ENCODE peak calls at places on chromosomes 2 and 18, in seven cellular contexts. R is Peyer's patch; L is GM20000; E is HFF-Myc; M is tibial artery; F is CD4-positive, alpha-beta T cell; J is coronary artery. B is an unnamed sample.

GRCh38 chr2:138267161-138267901 is 234.2 kb upstream of the SPOPL start:
- DNase-seq in R (no peak), L (peak), E (peak), M (no peak), F (no peak), J (no peak), B (no peak)

GRCh38 chr2:132424526-132425121 is 8.0 kb downstream of the GPR39 start:
- DNase-seq in R (no peak), L (no peak), E (no peak), M (no peak), F (no peak), J (no peak), B (no peak)

GRCh38 chr2:190477563-190478454 is 56.7 kb downstream of the NEMP2 start:
- DNase-seq in R (no peak), L (no peak), E (no peak), M (no peak), F (no peak), J (no peak), B (no peak)

GRCh38 chr18:48961547-48961946 is 10.8 kb upstream of the SMAD7 start:
- DNase-seq in R (no peak), L (no peak), E (no peak), M (no peak), F (no peak), J (peak), B (no peak)

GRCh38 chr18:73735836-73736235 is 411.8 kb downstream of the FBXO15 start:
- DNase-seq in R (no peak), L (no peak), E (no peak), M (no peak), F (no peak), J (no peak), B (no peak)

GRCh38 chr2:125185691-125186270 is 1160.7 kb downstream of the CNTNAP5 start:
- DNase-seq in R (no peak), L (no peak), E (no peak), M (no peak), F (no peak), J (no peak), B (no peak)

GRCh38 chr2:179410552-179411356 is 146.1 kb upstream of the SESTD1 start:
- DNase-seq in R (no peak), L (peak), E (peak), M (no peak), F (no peak), J (no peak), B (peak)

GRCh38 chr2:199456383-199457146 is 1.2 kb downstream of the SATB2 start:
- DNase-seq in R (no peak), L (no peak), E (no peak), M (no peak), F (no peak), J (no peak), B (no peak)

GRCh38 chr2:1940660-1941059 is 196.3 kb upstream of the PXDN start:
- DNase-seq in R (no peak), L (no peak), E (no peak), M (no peak), F (no peak), J (no peak), B (no peak)

GRCh38 chr2:175742367-175742766 is 259.7 kb downstream of the LNPK start:
- DNase-seq in R (no peak), L (no peak), E (peak), M (no peak), F (no peak), J (no peak), B (no peak)

GRCh38 chr2:20919301-20919800 is 96.5 kb upstream of the LDAH start:
- DNase-seq in R (no peak), L (no peak), E (no peak), M (no peak), F (no peak), J (no peak), B (no peak)

GRCh38 chr18:37537868-37538525 is 27.6 kb downstream of the CELF4 start:
- DNase-seq in R (peak), L (peak), E (peak), M (peak), F (no peak), J (no peak), B (peak)

GRCh38 chr2:64492821-64493220 is 31.3 kb upstream of the AFTPH start:
- DNase-seq in R (no peak), L (no peak), E (no peak), M (no peak), F (no peak), J (no peak), B (no peak)

GRCh38 chr2:194765723-194766122 is 891.3 kb upstream of the SLC39A10 start:
- DNase-seq in R (no peak), L (no peak), E (no peak), M (no peak), F (no peak), J (no peak), B (no peak)

GRCh38 chr2:150609831-150610582 is 122.5 kb upstream of the RND3 start:
- DNase-seq in R (no peak), L (no peak), E (peak), M (no peak), F (no peak), J (no peak), B (no peak)

GRCh38 chr2:158394453-158394852 is 62.1 kb downstream of the CCDC148 start:
- DNase-seq in R (no peak), L (no peak), E (no peak), M (no peak), F (no peak), J (no peak), B (no peak)

GRCh38 chr2:99597616-99598015 is 107.8 kb upstream of the REV1 start:
- DNase-seq in R (no peak), L (no peak), E (no peak), M (no peak), F (no peak), J (no peak), B (no peak)

GRCh38 chr18:24396082-24396623 is 1.5 kb downstream of the OSBPL1A start:
- DNase-seq in R (no peak), L (no peak), E (no peak), M (no peak), F (no peak), J (no peak), B (no peak)

GRCh38 chr2:113716291-113716690 is 40.2 kb downstream of the SLC35F5 start:
- DNase-seq in R (no peak), L (no peak), E (no peak), M (no peak), F (no peak), J (no peak), B (no peak)

GRCh38 chr2:159052157-159052561 is 83.7 kb downstream of the TANC1 start:
- DNase-seq in R (no peak), L (no peak), E (no peak), M (no peak), F (no peak), J (no peak), B (no peak)

GRCh38 chr2:890791-891190 is 59.9 kb upstream of the SNTG2 start:
- DNase-seq in R (no peak), L (no peak), E (peak), M (no peak), F (no peak), J (no peak), B (no peak)

GRCh38 chr18:61833978-61834377 is 58.8 kb downstream of the RNF152 start:
- DNase-seq in R (no peak), L (no peak), E (peak), M (no peak), F (no peak), J (no peak), B (no peak)

GRCh38 chr2:28356095-28356911 is 36.4 kb upstream of the FOSL2 start:
- DNase-seq in R (peak), L (no peak), E (no peak), M (peak), F (no peak), J (peak), B (no peak)

GRCh38 chr2:26235089-26235488 is 9.3 kb downstream of the HADHA start:
- DNase-seq in R (no peak), L (no peak), E (no peak), M (no peak), F (no peak), J (no peak), B (no peak)
- TF ChIP-seq CTCF in R (no peak), L (no peak), E (peak), M (peak), F (peak), J (no peak), B (peak)

DNA sequence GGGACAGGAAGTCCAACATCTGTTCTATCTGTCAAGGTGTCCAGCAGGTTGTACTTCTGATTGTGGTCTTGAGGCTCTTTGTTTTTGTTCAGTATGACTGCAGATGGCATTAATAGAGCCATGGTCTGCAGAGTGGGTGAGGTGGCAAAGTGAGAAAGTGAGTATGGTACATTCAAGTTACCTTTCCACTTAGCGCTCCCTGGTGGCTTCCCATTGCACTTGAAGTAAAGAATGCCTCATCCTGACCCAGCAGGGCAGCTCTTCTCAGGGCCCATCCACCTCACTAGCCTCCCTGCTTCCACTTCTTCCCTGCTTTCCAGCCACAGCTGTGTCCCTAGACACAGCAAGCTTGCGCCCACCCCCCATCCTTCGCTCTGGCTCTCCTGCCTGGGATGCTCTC is 148.0 kb upstream of the ALPP start:
- DNase-seq in R (no peak), L (peak), E (no peak), M (no peak), F (no peak), J (no peak), B (no peak)
- TF ChIP-seq CTCF in R (no peak), L (no peak), E (peak), M (no peak), F (no peak), J (no peak), B (peak)

DNA sequence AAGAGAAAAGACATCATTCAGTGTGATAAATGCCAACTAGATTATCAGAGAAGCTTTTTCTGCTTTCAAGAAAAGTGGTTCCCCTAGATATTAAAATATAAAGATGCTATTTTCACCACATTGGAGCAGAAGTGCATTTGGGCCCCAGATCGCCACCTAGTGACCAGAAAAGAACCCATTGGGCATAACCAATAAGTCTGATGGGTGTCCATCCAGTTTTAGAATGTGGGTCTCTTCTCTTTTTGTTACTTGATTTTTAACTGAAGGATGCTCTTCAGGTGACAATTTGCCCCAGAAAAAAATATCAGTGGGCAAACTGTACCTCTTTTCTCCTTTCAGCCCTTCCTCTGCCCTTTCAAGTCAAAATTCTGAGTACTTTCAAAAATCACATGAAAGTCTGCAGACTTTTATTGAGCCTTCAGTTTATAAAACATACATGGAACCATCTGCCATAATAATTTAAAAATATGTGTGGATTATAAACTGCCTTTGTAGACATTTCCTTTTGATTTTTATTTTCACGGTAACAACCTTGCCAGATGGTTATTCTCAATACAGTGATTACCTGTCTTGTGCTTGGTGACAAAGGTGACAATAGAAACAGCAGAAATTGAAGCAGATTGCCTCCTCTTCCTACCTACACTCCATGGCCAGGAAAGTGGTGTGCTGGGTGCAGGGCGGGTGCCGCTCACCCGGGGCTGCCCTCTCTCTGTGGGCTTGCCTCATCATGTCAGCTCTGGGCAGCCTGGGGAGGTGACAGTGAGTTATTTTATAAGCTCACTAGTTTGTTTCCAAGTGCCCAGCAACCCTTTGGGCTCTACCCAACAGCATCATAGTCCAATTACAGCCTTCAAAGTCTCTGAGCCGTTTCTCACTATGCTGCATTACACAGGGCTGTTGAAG is 124.5 kb downstream of the DCDC2C start:
- DNase-seq in R (no peak), L (peak), E (no peak), M (no peak), F (no peak), J (no peak), B (no peak)
- TF ChIP-seq CTCF in R (no peak), L (peak), E (peak), M (no peak), F (no peak), J (peak), B (peak)

GRCh38 chr2:39451954-39452353 is 14.9 kb upstream of the MAP4K3 start:
- DNase-seq in R (no peak), L (no peak), E (no peak), M (no peak), F (no peak), J (no peak), B (no peak)

GRCh38 chr2:39443009-39443408 is 5.9 kb upstream of the MAP4K3 start:
- DNase-seq in R (no peak), L (no peak), E (no peak), M (no peak), F (no peak), J (no peak), B (no peak)

GRCh38 chr2:39445934-39446333 is 8.8 kb upstream of the MAP4K3 start:
- DNase-seq in R (no peak), L (no peak), E (no peak), M (no peak), F (no peak), J (no peak), B (no peak)

GRCh38 chr2:39448169-39448502 is 11.1 kb upstream of the MAP4K3 start:
- DNase-seq in R (no peak), L (no peak), E (no peak), M (no peak), F (no peak), J (no peak), B (no peak)

GRCh38 chr2:39447266-39448168 is 10.4 kb upstream of the MAP4K3 start:
- DNase-seq in R (no peak), L (no peak), E (no peak), M (no peak), F (no peak), J (no peak), B (no peak)
- TF ChIP-seq CTCF in R (no peak), L (no peak), E (no peak), M (no peak), F (no peak), J (no peak), B (no peak)

DNA sequence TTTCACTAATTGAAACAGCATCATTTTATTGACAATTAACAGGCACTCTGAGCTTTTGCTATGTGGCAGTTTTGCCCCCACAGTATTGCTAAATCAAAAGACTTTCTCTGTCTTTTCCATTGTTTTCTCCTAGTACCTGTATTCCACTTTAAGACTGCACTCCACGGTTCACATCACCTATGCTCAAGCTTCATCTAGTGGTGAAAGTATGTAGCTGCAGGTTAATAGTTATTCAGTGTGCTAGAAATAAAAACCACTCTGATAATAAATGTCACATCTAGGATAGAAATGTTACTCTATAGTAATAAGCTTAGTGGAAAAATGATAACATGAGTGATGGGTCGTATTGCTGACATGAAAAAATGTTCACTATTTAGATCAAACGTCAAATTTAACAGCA is 24.6 kb downstream of the ARL6IP6 start:
- DNase-seq in R (no peak), L (peak), E (no peak), M (no peak), F (no peak), J (no peak), B (no peak)
- TF ChIP-seq CTCF in R (no peak), L (peak), E (peak), M (no peak), F (peak), J (no peak), B (peak)

DNA sequence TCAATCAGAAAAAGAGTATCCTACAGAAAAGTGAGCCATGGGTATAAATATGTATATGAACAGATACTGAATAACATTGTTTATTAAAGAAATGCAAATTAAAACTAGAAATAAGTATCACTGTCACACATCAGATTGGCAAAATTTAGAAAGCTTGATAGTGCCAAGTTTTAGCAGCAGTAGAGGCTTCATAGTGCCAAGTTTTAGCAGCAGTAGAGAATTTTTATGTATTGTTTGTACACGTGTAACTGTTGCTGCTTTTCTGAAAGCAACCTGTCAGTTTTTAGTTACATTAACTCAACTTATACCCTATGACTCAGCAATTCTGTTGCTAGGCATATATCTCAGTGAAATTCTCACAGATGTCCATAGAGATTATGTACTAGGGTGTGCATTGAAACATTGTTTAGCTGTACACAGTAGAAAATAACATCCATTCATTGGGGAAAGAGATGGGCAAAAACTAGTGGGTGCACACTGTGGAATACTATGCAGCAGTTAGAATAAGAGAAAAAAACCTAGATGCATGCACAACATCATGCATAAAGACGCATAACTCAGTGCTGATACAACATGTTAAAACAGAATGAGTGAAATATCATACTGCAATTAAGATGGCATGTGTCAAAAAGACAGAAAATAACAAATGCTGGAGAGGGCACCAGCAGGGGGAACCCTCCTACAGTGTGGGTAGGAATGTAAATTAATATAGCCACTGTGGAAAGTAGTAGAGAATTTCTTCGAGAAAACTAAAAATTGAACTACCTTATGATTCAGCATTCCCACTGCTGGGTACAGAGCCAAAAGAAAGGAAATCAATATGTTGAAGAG is 294.5 kb upstream of the NT5C1B start:
- DNase-seq in R (no peak), L (no peak), E (no peak), M (no peak), F (no peak), J (no peak), B (no peak)
- TF ChIP-seq CTCF in R (no peak), L (no peak), E (peak), M (peak), F (no peak), J (no peak), B (no peak)

DNA sequence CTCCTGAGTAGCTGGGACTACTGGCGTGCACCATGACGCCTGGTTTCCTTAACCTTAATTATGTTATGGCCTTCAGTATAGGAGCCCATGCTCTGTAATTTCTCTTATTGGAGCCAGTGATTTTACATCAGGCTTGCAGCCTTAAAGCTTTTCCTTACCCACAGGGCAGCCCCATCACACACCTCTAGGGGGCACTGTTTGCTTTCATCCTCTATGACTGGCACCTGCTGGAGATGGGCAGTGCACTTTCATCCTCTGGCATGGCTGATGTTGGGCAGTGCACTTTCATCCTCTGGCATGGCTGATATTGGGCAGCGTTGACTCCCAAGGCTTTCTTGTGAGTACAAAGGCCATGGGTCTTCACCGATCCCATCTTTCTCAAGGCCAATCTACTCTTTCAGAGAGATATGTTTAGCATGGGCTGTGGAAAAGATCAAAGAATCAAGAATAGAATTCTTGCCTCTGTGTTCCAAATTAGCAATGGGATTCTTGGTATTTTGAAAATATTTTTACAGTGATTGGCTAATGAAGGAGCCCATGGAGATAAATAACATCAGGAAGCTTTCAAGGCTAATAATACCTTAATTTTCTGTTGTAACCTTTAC is 80.7 kb upstream of the MEX3C start:
- DNase-seq in R (no peak), L (peak), E (peak), M (no peak), F (no peak), J (no peak), B (peak)
- TF ChIP-seq CTCF in R (peak), L (peak), E (peak), M (no peak), F (no peak), J (no peak), B (peak)